ENCODE peak calls at places on chromosomes 4 and X, in nine cellular contexts. U, B, L, T, O, S, I, E and W are unnamed samples.

GRCh38 chr4:131584587-131584986 is 1564.5 kb upstream of the PCDH10 start:
- DNase-seq in I (no peak), S (no peak), U (no peak), B (no peak), O (no peak), T (no peak), L (no peak), E (no peak), W (no peak)

GRCh38 chr4:126395661-126396060 is 1080.9 kb downstream of the FAT4 start:
- DNase-seq in B (no peak), L (no peak), T (no peak), O (no peak), E (no peak), U (peak; percentile 36), I (no peak), S (no peak), W (no peak)

GRCh38 chr4:145812902-145813301 is 125.7 kb downstream of the ZNF827 start:
- DNase-seq in I (no peak), E (no peak), B (no peak), T (no peak), U (peak; percentile 14), O (no peak), S (no peak), L (no peak), W (no peak)

GRCh38 chr4:173752610-173753009 is 222.6 kb upstream of the HAND2 start:
- DNase-seq in L (no peak), B (peak; percentile 43), S (no peak), T (no peak), O (peak; percentile 10), U (peak; percentile 46), E (peak; percentile 88), I (peak; percentile 52), W (peak; percentile 61)

GRCh38 chr4:37951465-37952352 is 8.5 kb upstream of the PTTG2 start:
- DNase-seq in I (peak; percentile 18), O (no peak), T (no peak), E (no peak), U (no peak), B (peak; percentile 35), S (no peak), L (no peak), W (no peak)

GRCh38 chrX:102113367-102113766 is 12.1 kb upstream of the TCEAL2 start:
- DNase-seq in T (no peak), E (no peak), L (peak; percentile 57), S (no peak), B (no peak), I (no peak), O (no peak), U (no peak), W (no peak)

GRCh38 chr4:85489273-85489672 is 14.3 kb downstream of the ARHGAP24 start:
- DNase-seq in O (no peak), U (peak; percentile 77), E (peak; percentile 15), B (no peak), T (no peak), S (no peak), L (no peak), I (no peak), W (no peak)

GRCh38 chr4:42070463-42070862 is 80.1 kb downstream of the SLC30A9 start:
- DNase-seq in U (no peak), S (no peak), E (no peak), T (no peak), L (no peak), B (no peak), O (no peak), I (no peak), W (no peak)

GRCh38 chr4:153518637-153519384 is 52.7 kb downstream of the TMEM131L start:
- DNase-seq in S (no peak), B (peak; percentile 33), U (no peak), O (no peak), E (no peak), T (no peak), L (no peak), I (peak; percentile 81), W (no peak)

GRCh38 chrX:47316276-47317025 is 53.9 kb upstream of the ZNF157 start:
- DNase-seq in B (no peak), L (peak; percentile 30), I (peak; percentile 7), S (no peak), O (no peak), E (peak; percentile 68), U (no peak), T (no peak), W (peak; percentile 23)

GRCh38 chr4:1305781-1306455 is 16.2 kb downstream of the MAEA start:
- DNase-seq in B (peak; percentile 77), U (no peak), S (no peak), E (no peak), T (no peak), O (no peak), L (peak; percentile 38), I (no peak), W (no peak)

GRCh38 chrX:72057844-72058243 is 73.9 kb downstream of the RTL5 start:
- DNase-seq in U (no peak), I (no peak), B (no peak), T (no peak), O (no peak), L (no peak), E (no peak), S (no peak), W (no peak)

DNA sequence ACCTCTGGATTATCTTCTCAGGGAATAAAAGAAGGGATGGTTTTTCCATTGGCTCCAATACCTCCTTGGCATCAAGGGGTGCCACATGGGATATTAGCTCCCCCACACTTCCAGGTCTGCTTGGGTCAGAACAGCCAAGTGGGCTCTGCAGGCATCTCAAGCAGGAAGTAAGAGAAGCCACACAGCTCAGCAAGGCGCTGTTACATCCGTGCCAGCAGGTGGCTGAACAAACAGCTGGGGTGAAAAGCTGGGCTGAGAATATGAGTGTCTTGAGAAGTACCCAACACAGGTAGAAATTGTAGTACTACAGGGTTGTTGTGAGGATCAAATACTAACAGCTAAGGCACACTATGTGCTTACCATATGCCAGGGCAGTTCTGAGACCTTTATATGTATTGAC is 76.7 kb upstream of the TMEM150C start:
- DNase-seq in E (no peak), U (no peak), S (no peak), L (no peak), I (no peak), O (no peak), B (no peak), T (no peak), W (no peak)
- TF ChIP-seq CTCF in E (no peak), U (no peak), S (no peak), L (no peak), I (no peak), O (no peak), B (no peak), T (no peak), W (no peak)

DNA sequence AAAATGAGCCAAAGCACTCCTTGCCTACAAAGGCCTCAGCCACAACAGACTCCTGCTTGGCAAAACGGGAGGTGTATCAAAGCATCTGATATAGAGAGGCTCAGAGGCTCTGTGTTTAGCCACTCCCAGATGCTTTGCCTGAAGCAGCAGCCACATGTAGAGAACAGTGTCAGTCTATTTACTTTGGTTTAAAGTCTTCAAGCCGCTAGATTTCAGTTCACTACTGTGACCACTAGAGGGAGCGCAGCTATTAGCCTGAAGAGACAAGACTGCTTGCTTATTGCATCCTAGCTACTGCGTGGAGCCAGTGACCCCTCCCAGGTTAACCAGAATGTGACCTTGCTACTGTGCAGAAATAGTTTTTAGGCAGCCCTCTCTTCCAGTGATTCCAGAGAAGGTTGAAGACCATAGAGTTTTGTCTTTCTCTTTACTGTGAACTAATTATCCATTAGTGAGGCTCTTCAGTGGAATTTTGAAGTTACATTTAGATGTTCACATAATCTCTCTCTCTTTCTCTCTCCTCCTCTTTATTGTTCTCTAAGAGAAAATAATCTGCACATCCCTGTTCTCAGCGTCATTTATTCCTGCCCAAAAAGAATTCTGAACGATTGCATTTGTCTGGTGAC is 39.3 kb downstream of the BMP3 start:
- DNase-seq in B (peak; percentile 73), L (no peak), S (peak; percentile 31), E (peak; percentile 74), U (peak; percentile 90), T (peak; percentile 73), O (peak; percentile 39), I (peak; percentile 85), W (peak; percentile 73)
- TF ChIP-seq CTCF in B (peak; percentile 90), L (peak; percentile 83), S (peak; percentile 96), E (peak; percentile 83), U (peak; percentile 97), T (peak; percentile 90), O (peak; percentile 73), I (peak; percentile 87), W (peak; percentile 95)

GRCh38 chr4:112509243-112510190 is 6.5 kb downstream of the NEUROG2 start:
- DNase-seq in I (no peak), E (peak; percentile 35), L (no peak), O (no peak), B (no peak), S (no peak), U (no peak), T (no peak), W (peak; percentile 39)
- TF ChIP-seq CTCF in I (no peak), E (no peak), L (no peak), O (no peak), B (no peak), S (no peak), U (no peak), T (no peak), W (no peak)

GRCh38 chrX:127128282-127128681 is 308.8 kb downstream of the PRR32 start:
- DNase-seq in E (peak; percentile 9), T (no peak), O (no peak), B (no peak), L (no peak), I (no peak), U (no peak), S (no peak), W (no peak)
- TF ChIP-seq CTCF in E (no peak), T (no peak), O (no peak), B (no peak), L (no peak), I (no peak), U (no peak), S (no peak), W (no peak)

DNA sequence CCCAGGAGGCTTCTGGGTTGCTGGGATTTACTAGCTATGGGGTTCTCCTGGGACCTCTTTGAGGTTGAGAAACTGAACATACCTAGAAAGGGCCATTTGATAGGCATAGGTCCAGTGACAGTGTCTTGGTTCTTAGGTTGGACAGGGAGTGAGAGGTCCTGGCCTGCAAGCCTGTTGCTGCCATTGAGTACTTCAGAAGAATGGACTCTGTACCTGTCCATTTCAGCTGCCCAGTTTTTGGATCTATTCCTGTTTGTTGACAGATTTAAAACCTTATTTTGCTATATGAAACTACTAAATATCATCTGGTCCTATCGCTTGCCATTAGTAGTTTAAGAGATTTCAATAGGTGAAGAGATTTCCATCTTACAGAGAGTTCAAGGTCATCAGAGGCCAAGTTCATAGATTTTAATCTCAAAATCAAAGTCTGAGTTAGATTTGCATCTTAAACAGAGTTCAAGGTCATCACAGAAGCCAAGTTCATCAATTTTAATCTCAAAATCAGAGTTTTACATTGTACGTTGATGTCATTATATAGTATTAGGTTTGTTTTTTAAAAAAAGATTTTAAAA is 51.0 kb downstream of the WWC2 start:
- DNase-seq in L (no peak), O (no peak), T (no peak), S (no peak), I (no peak), E (no peak), U (no peak), B (no peak), W (no peak)
- TF ChIP-seq CTCF in L (no peak), O (no peak), T (no peak), S (no peak), I (no peak), E (no peak), U (no peak), B (no peak), W (no peak)

GRCh38 chrX:98350940-98351339 is 1467.2 kb downstream of the RPA4 start:
- DNase-seq in U (no peak), B (no peak), I (no peak), L (no peak), O (no peak), T (no peak), E (no peak), S (no peak), W (no peak)
- TF ChIP-seq CTCF in U (no peak), B (no peak), I (no peak), L (no peak), O (no peak), T (no peak), E (no peak), S (no peak), W (no peak)